ENCODE peak calls at places on chromosomes 2 and 18, in four cellular contexts. M is K562, Z is GM12878, D is HepG2. R is an unnamed sample.

GRCh38 chr2:240166761-240167587 is 26.5 kb upstream of the OTOS start:
- DNase-seq in M (no peak), Z (no peak), D (no peak), R (no peak)

GRCh38 chr2:8998418-8998817 is 5.1 kb downstream of the MBOAT2 start:
- DNase-seq in M (peak; percentile 85), Z (no peak), D (no peak), R (no peak)

GRCh38 chr2:84781942-84782716 is 98.8 kb downstream of the TRABD2A start:
- DNase-seq in M (peak; percentile 41), Z (no peak), D (no peak), R (no peak)

GRCh38 chr2:28895189-28895893 is 874 bp downstream of the WDR43 start:
- DNase-seq in M (peak; percentile 73), Z (no peak), D (peak; percentile 54), R (peak; percentile 35)

GRCh38 chr2:174350018-174350417 is 15.3 kb downstream of the SP9 start:
- DNase-seq in M (peak; percentile 47), Z (no peak), D (no peak), R (no peak)

GRCh38 chr18:24538421-24539264 is 78.2 kb downstream of the HRH4 start:
- DNase-seq in M (no peak), Z (no peak), D (no peak), R (peak; percentile 42)

GRCh38 chr18:44627245-44627644 is 53.4 kb upstream of the SETBP1 start:
- DNase-seq in M (no peak), Z (no peak), D (no peak), R (no peak)

GRCh38 chr2:217471329-217471728 is 531.5 kb downstream of the TNS1 start:
- DNase-seq in M (no peak), Z (no peak), D (no peak), R (no peak)

GRCh38 chr2:118388771-118389170 is 300.5 kb downstream of the INSIG2 start:
- DNase-seq in M (no peak), Z (no peak), D (no peak), R (no peak)

GRCh38 chr2:142495141-142495540 is 364.3 kb upstream of the LRP1B start:
- DNase-seq in M (no peak), Z (no peak), D (no peak), R (no peak)
- TF ChIP-seq TARDBP in M (no peak), Z (no peak), D (no peak), R (no peak)

GRCh38 chr2:164046040-164046439 is 310.2 kb upstream of the FIGN start:
- DNase-seq in M (no peak), Z (no peak), D (peak; percentile 7), R (no peak)

GRCh38 chr2:164044637-164045036 is 308.8 kb upstream of the FIGN start:
- DNase-seq in M (no peak), Z (no peak), D (no peak), R (no peak)

GRCh38 chr2:164054651-164055050 is 318.8 kb upstream of the FIGN start:
- DNase-seq in M (no peak), Z (no peak), D (no peak), R (no peak)

DNA sequence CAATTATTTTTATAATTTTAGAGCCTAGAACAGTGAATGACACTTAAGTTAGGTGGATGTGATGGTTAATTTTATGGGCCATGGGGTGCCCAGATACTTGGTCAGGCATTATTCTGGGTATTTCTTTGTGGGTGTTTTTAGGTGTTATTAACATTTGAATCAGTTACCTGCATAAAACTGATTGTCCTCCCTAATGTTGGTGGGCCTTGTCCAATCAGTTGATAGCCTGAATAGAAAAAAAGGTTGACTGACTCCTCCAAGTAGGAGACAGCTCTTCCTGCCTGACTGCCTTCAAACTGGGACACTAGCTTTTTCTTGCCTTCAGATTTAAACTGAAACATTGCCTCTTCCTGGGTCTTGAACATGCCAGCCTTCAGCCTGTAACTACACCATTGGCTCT is 312.9 kb upstream of the FIGN start:
- DNase-seq in M (no peak), Z (no peak), D (no peak), R (no peak)
- TF ChIP-seq TARDBP in M (no peak), Z (no peak), D (no peak), R (no peak)

GRCh38 chr2:170845343-170845742 is 28.7 kb downstream of the GAD1 start:
- DNase-seq in M (peak; percentile 76), Z (no peak), D (no peak), R (peak; percentile 27)
- TF ChIP-seq TARDBP in M (no peak), Z (no peak), D (no peak), R (no peak)

DNA sequence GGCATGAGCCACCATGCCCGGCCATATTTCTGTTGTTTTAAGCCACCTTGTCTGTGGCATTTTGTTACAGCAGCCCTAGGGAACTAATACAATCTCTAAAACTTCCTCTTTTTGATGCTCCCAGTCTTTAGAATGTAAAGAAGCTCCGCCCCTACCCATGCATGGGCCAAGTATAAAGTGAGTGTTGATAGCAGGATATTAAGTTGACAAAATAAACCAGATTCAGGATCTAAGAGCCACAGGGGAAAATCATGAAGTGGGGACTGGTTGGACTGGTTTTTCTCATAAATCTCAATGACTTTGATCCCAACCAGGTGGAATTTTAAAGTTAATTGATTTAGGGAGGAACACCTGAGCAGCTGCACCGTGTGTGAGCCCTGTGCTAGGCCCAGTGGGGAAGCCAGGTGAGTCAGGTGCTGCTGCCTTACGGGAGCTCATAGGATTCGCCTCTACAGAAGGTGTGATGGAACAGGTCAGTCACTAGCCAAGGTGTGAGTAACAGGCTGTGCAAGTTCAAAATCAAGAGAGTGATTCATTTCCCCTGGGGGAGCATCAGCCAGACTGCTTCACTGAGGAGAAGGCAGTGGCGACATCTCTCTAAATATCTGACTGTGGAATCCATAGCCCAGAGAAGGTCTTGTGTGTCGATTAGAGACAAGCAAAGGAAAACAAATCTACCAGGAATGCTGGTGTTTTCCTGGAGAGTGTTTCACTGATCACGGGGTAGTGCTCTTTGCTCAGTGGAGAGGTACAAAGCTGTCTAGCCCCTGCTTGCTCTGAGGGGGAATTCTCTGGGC is 63.0 kb upstream of the MSH2 start:
- DNase-seq in M (no peak), Z (no peak), D (peak; percentile 58), R (no peak)
- TF ChIP-seq TARDBP in M (no peak), Z (no peak), D (no peak), R (no peak)

GRCh38 chr18:41690332-41691110 is 264.5 kb upstream of the PIK3C3 start:
- DNase-seq in M (no peak), Z (no peak), D (no peak), R (no peak)

GRCh38 chr18:41700435-41700834 is 254.6 kb upstream of the PIK3C3 start:
- DNase-seq in M (no peak), Z (no peak), D (no peak), R (no peak)

GRCh38 chr18:41695441-41695840 is 259.6 kb upstream of the PIK3C3 start:
- DNase-seq in M (no peak), Z (no peak), D (no peak), R (no peak)
- TF ChIP-seq TARDBP in M (no peak), Z (no peak), D (no peak), R (no peak)

R was measured in HEK293T.